ENCODE peak calls at places on chromosomes 6 and 20, in four cellular contexts. One of them, this sample, is unnamed.

GRCh38 chr20:48671141-48671540 is 156.7 kb downstream of the PREX1 start:
- DNase-seq in WTC11: no peak
- DNase-seq in endothelial cell of umbilical vein: no peak
- DNase-seq in A549: no peak
- DNase-seq in this sample: no peak

GRCh38 chr6:31493875-31494694 is 3.9 kb upstream of the MICB start:
- DNase-seq in WTC11: peak
- DNase-seq in endothelial cell of umbilical vein: peak
- DNase-seq in A549: peak
- DNase-seq in this sample: peak

GRCh38 chr6:42751055-42751454 is 5.2 kb upstream of the TBCC start:
- DNase-seq in WTC11: no peak
- DNase-seq in endothelial cell of umbilical vein: no peak
- DNase-seq in A549: no peak
- DNase-seq in this sample: peak

GRCh38 chr20:53874706-53875105 is 195.7 kb downstream of the BCAS1 start:
- DNase-seq in WTC11: no peak
- DNase-seq in endothelial cell of umbilical vein: no peak
- DNase-seq in A549: no peak
- DNase-seq in this sample: no peak

GRCh38 chr6:1436334-1437306 is 47.2 kb downstream of the FOXF2 start:
- DNase-seq in WTC11: peak
- DNase-seq in endothelial cell of umbilical vein: peak
- DNase-seq in A549: peak
- DNase-seq in this sample: peak

GRCh38 chr6:160102956-160103824 is 18.4 kb upstream of the SLC22A1 start:
- DNase-seq in WTC11: peak
- DNase-seq in endothelial cell of umbilical vein: peak
- DNase-seq in A549: peak
- DNase-seq in this sample: peak

GRCh38 chr6:108635505-108636226 is 74.9 kb downstream of the FOXO3 start:
- DNase-seq in WTC11: no peak
- DNase-seq in endothelial cell of umbilical vein: no peak
- DNase-seq in A549: no peak
- DNase-seq in this sample: peak

GRCh38 chr20:37326666-37327065 is 19.3 kb upstream of the SRC start:
- DNase-seq in WTC11: no peak
- DNase-seq in endothelial cell of umbilical vein: no peak
- DNase-seq in A549: no peak
- DNase-seq in this sample: no peak

GRCh38 chr6:57257911-57258541 is 35.9 kb upstream of the RAB23 start:
- DNase-seq in WTC11: no peak
- DNase-seq in endothelial cell of umbilical vein: peak
- DNase-seq in A549: no peak
- DNase-seq in this sample: no peak

GRCh38 chr6:136887899-136888298 is 34.2 kb upstream of the SLC35D3 start:
- DNase-seq in WTC11: no peak
- DNase-seq in endothelial cell of umbilical vein: no peak
- DNase-seq in A549: no peak
- DNase-seq in this sample: no peak

GRCh38 chr6:4055420-4056041 is 23.4 kb downstream of the FAM217A start:
- DNase-seq in WTC11: no peak
- DNase-seq in endothelial cell of umbilical vein: peak
- DNase-seq in A549: peak
- DNase-seq in this sample: peak

GRCh38 chr6:41256383-41256782 is 28.2 kb downstream of the TREML4 start:
- DNase-seq in WTC11: no peak
- DNase-seq in endothelial cell of umbilical vein: no peak
- DNase-seq in A549: no peak
- DNase-seq in this sample: no peak

GRCh38 chr6:6008114-6008647 is 1.5 kb upstream of the NRN1 start:
- DNase-seq in WTC11: no peak
- DNase-seq in endothelial cell of umbilical vein: no peak
- DNase-seq in A549: no peak
- DNase-seq in this sample: no peak

GRCh38 chr6:14635195-14635594 is 517.6 kb downstream of the CD83 start:
- DNase-seq in WTC11: no peak
- DNase-seq in endothelial cell of umbilical vein: no peak
- DNase-seq in A549: no peak
- DNase-seq in this sample: no peak

GRCh38 chr6:28712982-28713381 is 187.3 kb downstream of the GPX5 start:
- DNase-seq in WTC11: no peak
- DNase-seq in endothelial cell of umbilical vein: no peak
- DNase-seq in A549: no peak
- DNase-seq in this sample: no peak

GRCh38 chr6:142844065-142844755 is 100.8 kb downstream of the HIVEP2 start:
- DNase-seq in WTC11: no peak
- DNase-seq in endothelial cell of umbilical vein: no peak
- DNase-seq in A549: no peak
- DNase-seq in this sample: no peak

GRCh38 chr20:42179768-42180167 is 561.6 kb upstream of the CHD6 start:
- DNase-seq in WTC11: peak
- DNase-seq in endothelial cell of umbilical vein: no peak
- DNase-seq in A549: peak
- DNase-seq in this sample: peak

GRCh38 chr20:12978613-12979495 is 29.9 kb upstream of the SPTLC3 start:
- DNase-seq in WTC11: no peak
- DNase-seq in endothelial cell of umbilical vein: no peak
- DNase-seq in A549: no peak
- DNase-seq in this sample: no peak

GRCh38 chr6:12200025-12200424 is 90.1 kb upstream of the EDN1 start:
- DNase-seq in WTC11: no peak
- DNase-seq in endothelial cell of umbilical vein: no peak
- DNase-seq in A549: no peak
- DNase-seq in this sample: peak

GRCh38 chr20:39259808-39260207 is 297.7 kb downstream of the DHX35 start:
- DNase-seq in WTC11: no peak
- DNase-seq in endothelial cell of umbilical vein: no peak
- DNase-seq in A549: no peak
- DNase-seq in this sample: no peak

GRCh38 chr6:14458669-14459266 is 341.2 kb downstream of the CD83 start:
- DNase-seq in WTC11: no peak
- DNase-seq in endothelial cell of umbilical vein: no peak
- DNase-seq in A549: peak
- DNase-seq in this sample: no peak

DNA sequence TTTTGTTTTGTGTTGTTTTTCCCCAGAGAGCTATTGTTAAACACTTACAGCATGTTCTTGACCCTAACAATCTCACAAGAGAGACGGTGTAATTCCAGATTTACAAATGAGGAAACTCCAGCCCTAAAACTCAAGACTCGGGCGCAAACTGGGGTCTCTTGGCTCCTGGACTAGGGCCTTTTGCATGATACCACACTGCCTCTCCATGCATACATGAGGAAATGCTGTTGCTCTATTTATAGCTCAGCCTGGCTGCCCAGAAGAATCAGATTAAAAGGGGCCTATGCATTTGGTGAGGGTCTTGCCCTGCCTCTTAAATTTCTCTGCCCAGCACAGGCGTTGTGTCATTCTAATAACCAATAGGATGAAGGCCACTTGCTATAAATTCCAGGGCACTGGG is 30.5 kb upstream of the SNRPB2 start:
- DNase-seq in WTC11: no peak
- DNase-seq in endothelial cell of umbilical vein: no peak
- DNase-seq in A549: no peak
- DNase-seq in this sample: peak
- TF ChIP-seq CTCF in WTC11: no peak
- TF ChIP-seq CTCF in endothelial cell of umbilical vein: no peak
- TF ChIP-seq CTCF in A549: no peak
- TF ChIP-seq CTCF in this sample: no peak

GRCh38 chr6:162119349-162119748 is 608.2 kb downstream of the PRKN start:
- DNase-seq in WTC11: no peak
- DNase-seq in endothelial cell of umbilical vein: no peak
- DNase-seq in A549: no peak
- DNase-seq in this sample: peak
- TF ChIP-seq MAX in WTC11: no peak
- TF ChIP-seq MAX in endothelial cell of umbilical vein: no peak
- TF ChIP-seq MAX in A549: no peak
- TF ChIP-seq MAX in this sample: no peak

DNA sequence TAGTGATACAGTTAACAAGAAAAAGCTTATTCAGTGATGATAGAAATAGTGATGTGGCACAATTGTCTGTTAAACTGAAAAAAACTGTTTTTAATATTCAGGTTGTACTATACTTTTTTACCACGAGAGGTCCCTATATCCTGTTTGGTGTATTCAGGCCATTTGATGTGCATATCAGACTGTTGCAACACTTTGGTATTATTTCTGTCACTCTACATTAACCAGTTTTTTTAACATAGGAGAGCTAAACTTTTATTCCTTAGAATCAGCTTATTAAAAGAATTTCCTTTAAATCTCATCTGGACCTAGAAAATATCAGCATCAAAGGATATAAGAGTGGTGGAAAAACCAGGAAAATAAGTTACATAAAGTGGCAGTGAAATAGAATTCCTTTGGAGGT is 36.8 kb downstream of the TSPYL4 start:
- DNase-seq in WTC11: no peak
- DNase-seq in endothelial cell of umbilical vein: peak
- DNase-seq in A549: peak
- DNase-seq in this sample: peak
- TF ChIP-seq CTCF in WTC11: peak
- TF ChIP-seq CTCF in endothelial cell of umbilical vein: peak
- TF ChIP-seq CTCF in A549: peak
- TF ChIP-seq CTCF in this sample: peak

GRCh38 chr20:25399038-25399430 is 8.4 kb upstream of the ABHD12 start:
- DNase-seq in WTC11: no peak
- DNase-seq in endothelial cell of umbilical vein: peak
- DNase-seq in A549: peak
- DNase-seq in this sample: peak
- TF ChIP-seq MAX in WTC11: no peak
- TF ChIP-seq MAX in endothelial cell of umbilical vein: no peak
- TF ChIP-seq MAX in A549: no peak
- TF ChIP-seq MAX in this sample: no peak

This sample was measured in NB4.